ENCODE peak calls at places on chromosome X, in nine cellular contexts. One of them, this sample, is unnamed.

GRCh38 chrX:154602766-154603437 is 16.2 kb downstream of the CTAG1B start:
- DNase-seq in activated CD4-positive, alpha-beta T cell treated with anti-CD3 and anti-CD28 coated beads, Interleukin-2, amount 50 U/mL, for 1 hour: no peak
- DNase-seq in D341Med: no peak
- DNase-seq in endothelial cell: no peak
- DNase-seq in T-helper 2 cell: no peak
- DNase-seq in AG20443: no peak
- DNase-seq in stimulated activated CD8-positive, alpha-beta memory T cell treated with anti-CD3 and anti-CD28 coated beads, Interleukin-7, amount 100 ng/mL, for 24 hours: no peak
- DNase-seq in Karpas-422: peak
- DNase-seq in mesendoderm: no peak
- DNase-seq in this sample: no peak

GRCh38 chrX:10579018-10579752 is 41.2 kb downstream of the MID1 start:
- DNase-seq in activated CD4-positive, alpha-beta T cell treated with anti-CD3 and anti-CD28 coated beads, Interleukin-2, amount 50 U/mL, for 1 hour: no peak
- DNase-seq in D341Med: no peak
- DNase-seq in endothelial cell: no peak
- DNase-seq in T-helper 2 cell: no peak
- DNase-seq in AG20443: peak
- DNase-seq in stimulated activated CD8-positive, alpha-beta memory T cell treated with anti-CD3 and anti-CD28 coated beads, Interleukin-7, amount 100 ng/mL, for 24 hours: no peak
- DNase-seq in Karpas-422: no peak
- DNase-seq in mesendoderm: peak
- DNase-seq in this sample: no peak

GRCh38 chrX:34638116-34638515 is 19.0 kb downstream of the TMEM47 start:
- DNase-seq in activated CD4-positive, alpha-beta T cell treated with anti-CD3 and anti-CD28 coated beads, Interleukin-2, amount 50 U/mL, for 1 hour: no peak
- DNase-seq in D341Med: no peak
- DNase-seq in endothelial cell: peak
- DNase-seq in T-helper 2 cell: no peak
- DNase-seq in AG20443: peak
- DNase-seq in stimulated activated CD8-positive, alpha-beta memory T cell treated with anti-CD3 and anti-CD28 coated beads, Interleukin-7, amount 100 ng/mL, for 24 hours: no peak
- DNase-seq in Karpas-422: peak
- DNase-seq in mesendoderm: peak
- DNase-seq in this sample: no peak

GRCh38 chrX:119726900-119727555 is 31.4 kb upstream of the SOWAHD start:
- DNase-seq in activated CD4-positive, alpha-beta T cell treated with anti-CD3 and anti-CD28 coated beads, Interleukin-2, amount 50 U/mL, for 1 hour: peak
- DNase-seq in D341Med: no peak
- DNase-seq in endothelial cell: no peak
- DNase-seq in T-helper 2 cell: no peak
- DNase-seq in AG20443: peak
- DNase-seq in stimulated activated CD8-positive, alpha-beta memory T cell treated with anti-CD3 and anti-CD28 coated beads, Interleukin-7, amount 100 ng/mL, for 24 hours: no peak
- DNase-seq in Karpas-422: peak
- DNase-seq in mesendoderm: peak
- DNase-seq in this sample: no peak

GRCh38 chrX:15107367-15107988 is 162.4 kb downstream of the ASB9 start:
- DNase-seq in activated CD4-positive, alpha-beta T cell treated with anti-CD3 and anti-CD28 coated beads, Interleukin-2, amount 50 U/mL, for 1 hour: no peak
- DNase-seq in D341Med: no peak
- DNase-seq in endothelial cell: no peak
- DNase-seq in T-helper 2 cell: no peak
- DNase-seq in AG20443: no peak
- DNase-seq in stimulated activated CD8-positive, alpha-beta memory T cell treated with anti-CD3 and anti-CD28 coated beads, Interleukin-7, amount 100 ng/mL, for 24 hours: no peak
- DNase-seq in Karpas-422: peak
- DNase-seq in mesendoderm: peak
- DNase-seq in this sample: no peak

GRCh38 chrX:50799531-50799961 is 14.4 kb downstream of the SHROOM4 start:
- DNase-seq in activated CD4-positive, alpha-beta T cell treated with anti-CD3 and anti-CD28 coated beads, Interleukin-2, amount 50 U/mL, for 1 hour: no peak
- DNase-seq in D341Med: no peak
- DNase-seq in endothelial cell: no peak
- DNase-seq in T-helper 2 cell: no peak
- DNase-seq in AG20443: peak
- DNase-seq in stimulated activated CD8-positive, alpha-beta memory T cell treated with anti-CD3 and anti-CD28 coated beads, Interleukin-7, amount 100 ng/mL, for 24 hours: no peak
- DNase-seq in Karpas-422: no peak
- DNase-seq in mesendoderm: no peak
- DNase-seq in this sample: no peak

GRCh38 chrX:26783512-26784225 is 567.7 kb downstream of the MAGEB5 start:
- DNase-seq in activated CD4-positive, alpha-beta T cell treated with anti-CD3 and anti-CD28 coated beads, Interleukin-2, amount 50 U/mL, for 1 hour: no peak
- DNase-seq in D341Med: peak
- DNase-seq in endothelial cell: no peak
- DNase-seq in T-helper 2 cell: no peak
- DNase-seq in AG20443: peak
- DNase-seq in stimulated activated CD8-positive, alpha-beta memory T cell treated with anti-CD3 and anti-CD28 coated beads, Interleukin-7, amount 100 ng/mL, for 24 hours: no peak
- DNase-seq in Karpas-422: peak
- DNase-seq in mesendoderm: peak
- DNase-seq in this sample: no peak

GRCh38 chrX:44003975-44004374 is 30.8 kb upstream of the NDP start:
- DNase-seq in activated CD4-positive, alpha-beta T cell treated with anti-CD3 and anti-CD28 coated beads, Interleukin-2, amount 50 U/mL, for 1 hour: no peak
- DNase-seq in D341Med: no peak
- DNase-seq in endothelial cell: no peak
- DNase-seq in T-helper 2 cell: no peak
- DNase-seq in AG20443: peak
- DNase-seq in stimulated activated CD8-positive, alpha-beta memory T cell treated with anti-CD3 and anti-CD28 coated beads, Interleukin-7, amount 100 ng/mL, for 24 hours: no peak
- DNase-seq in Karpas-422: no peak
- DNase-seq in mesendoderm: no peak
- DNase-seq in this sample: no peak

GRCh38 chrX:151999813-152000212 is 25.3 kb upstream of the GABRE start:
- DNase-seq in activated CD4-positive, alpha-beta T cell treated with anti-CD3 and anti-CD28 coated beads, Interleukin-2, amount 50 U/mL, for 1 hour: no peak
- DNase-seq in D341Med: no peak
- DNase-seq in endothelial cell: no peak
- DNase-seq in T-helper 2 cell: no peak
- DNase-seq in AG20443: no peak
- DNase-seq in stimulated activated CD8-positive, alpha-beta memory T cell treated with anti-CD3 and anti-CD28 coated beads, Interleukin-7, amount 100 ng/mL, for 24 hours: no peak
- DNase-seq in Karpas-422: no peak
- DNase-seq in mesendoderm: no peak
- DNase-seq in this sample: no peak

GRCh38 chrX:132877954-132878536 is 80.4 kb downstream of the HS6ST2 start:
- DNase-seq in activated CD4-positive, alpha-beta T cell treated with anti-CD3 and anti-CD28 coated beads, Interleukin-2, amount 50 U/mL, for 1 hour: no peak
- DNase-seq in D341Med: peak
- DNase-seq in endothelial cell: peak
- DNase-seq in T-helper 2 cell: no peak
- DNase-seq in AG20443: no peak
- DNase-seq in stimulated activated CD8-positive, alpha-beta memory T cell treated with anti-CD3 and anti-CD28 coated beads, Interleukin-7, amount 100 ng/mL, for 24 hours: no peak
- DNase-seq in Karpas-422: no peak
- DNase-seq in mesendoderm: peak
- DNase-seq in this sample: no peak

GRCh38 chrX:152904151-152905080 is 6.5 kb downstream of the ZNF185 start:
- DNase-seq in activated CD4-positive, alpha-beta T cell treated with anti-CD3 and anti-CD28 coated beads, Interleukin-2, amount 50 U/mL, for 1 hour: peak
- DNase-seq in D341Med: peak
- DNase-seq in endothelial cell: peak
- DNase-seq in T-helper 2 cell: peak
- DNase-seq in AG20443: peak
- DNase-seq in stimulated activated CD8-positive, alpha-beta memory T cell treated with anti-CD3 and anti-CD28 coated beads, Interleukin-7, amount 100 ng/mL, for 24 hours: peak
- DNase-seq in Karpas-422: peak
- DNase-seq in mesendoderm: peak
- DNase-seq in this sample: no peak

GRCh38 chrX:16870861-16871584 is 861 bp upstream of the RBBP7 start:
- DNase-seq in activated CD4-positive, alpha-beta T cell treated with anti-CD3 and anti-CD28 coated beads, Interleukin-2, amount 50 U/mL, for 1 hour: peak
- DNase-seq in D341Med: no peak
- DNase-seq in endothelial cell: peak
- DNase-seq in T-helper 2 cell: no peak
- DNase-seq in AG20443: no peak
- DNase-seq in stimulated activated CD8-positive, alpha-beta memory T cell treated with anti-CD3 and anti-CD28 coated beads, Interleukin-7, amount 100 ng/mL, for 24 hours: no peak
- DNase-seq in Karpas-422: peak
- DNase-seq in mesendoderm: peak
- DNase-seq in this sample: no peak

GRCh38 chrX:42943051-42943450 is 165.1 kb upstream of the PPP1R2C start:
- DNase-seq in activated CD4-positive, alpha-beta T cell treated with anti-CD3 and anti-CD28 coated beads, Interleukin-2, amount 50 U/mL, for 1 hour: no peak
- DNase-seq in D341Med: no peak
- DNase-seq in endothelial cell: no peak
- DNase-seq in T-helper 2 cell: no peak
- DNase-seq in AG20443: no peak
- DNase-seq in stimulated activated CD8-positive, alpha-beta memory T cell treated with anti-CD3 and anti-CD28 coated beads, Interleukin-7, amount 100 ng/mL, for 24 hours: no peak
- DNase-seq in Karpas-422: no peak
- DNase-seq in mesendoderm: no peak
- DNase-seq in this sample: no peak

GRCh38 chrX:155022587-155022986 is at the start of gene F8:
- DNase-seq in activated CD4-positive, alpha-beta T cell treated with anti-CD3 and anti-CD28 coated beads, Interleukin-2, amount 50 U/mL, for 1 hour: no peak
- DNase-seq in D341Med: no peak
- DNase-seq in endothelial cell: no peak
- DNase-seq in T-helper 2 cell: no peak
- DNase-seq in AG20443: no peak
- DNase-seq in stimulated activated CD8-positive, alpha-beta memory T cell treated with anti-CD3 and anti-CD28 coated beads, Interleukin-7, amount 100 ng/mL, for 24 hours: no peak
- DNase-seq in Karpas-422: no peak
- DNase-seq in mesendoderm: no peak
- DNase-seq in this sample: no peak

GRCh38 chrX:64976673-64977040 is 407 bp upstream of the ZC4H2 start:
- DNase-seq in activated CD4-positive, alpha-beta T cell treated with anti-CD3 and anti-CD28 coated beads, Interleukin-2, amount 50 U/mL, for 1 hour: no peak
- DNase-seq in D341Med: no peak
- DNase-seq in endothelial cell: no peak
- DNase-seq in T-helper 2 cell: no peak
- DNase-seq in AG20443: no peak
- DNase-seq in stimulated activated CD8-positive, alpha-beta memory T cell treated with anti-CD3 and anti-CD28 coated beads, Interleukin-7, amount 100 ng/mL, for 24 hours: no peak
- DNase-seq in Karpas-422: no peak
- DNase-seq in mesendoderm: peak
- DNase-seq in this sample: no peak

GRCh38 chrX:134546187-134546586 is 86.2 kb downstream of the HPRT1 start:
- DNase-seq in activated CD4-positive, alpha-beta T cell treated with anti-CD3 and anti-CD28 coated beads, Interleukin-2, amount 50 U/mL, for 1 hour: no peak
- DNase-seq in D341Med: no peak
- DNase-seq in endothelial cell: no peak
- DNase-seq in T-helper 2 cell: no peak
- DNase-seq in AG20443: no peak
- DNase-seq in stimulated activated CD8-positive, alpha-beta memory T cell treated with anti-CD3 and anti-CD28 coated beads, Interleukin-7, amount 100 ng/mL, for 24 hours: no peak
- DNase-seq in Karpas-422: no peak
- DNase-seq in mesendoderm: no peak
- DNase-seq in this sample: no peak

GRCh38 chrX:7582191-7582590 is 260.8 kb upstream of the VCX start:
- DNase-seq in activated CD4-positive, alpha-beta T cell treated with anti-CD3 and anti-CD28 coated beads, Interleukin-2, amount 50 U/mL, for 1 hour: no peak
- DNase-seq in D341Med: no peak
- DNase-seq in endothelial cell: no peak
- DNase-seq in T-helper 2 cell: no peak
- DNase-seq in AG20443: no peak
- DNase-seq in stimulated activated CD8-positive, alpha-beta memory T cell treated with anti-CD3 and anti-CD28 coated beads, Interleukin-7, amount 100 ng/mL, for 24 hours: no peak
- DNase-seq in Karpas-422: no peak
- DNase-seq in mesendoderm: no peak
- DNase-seq in this sample: no peak

GRCh38 chrX:134619838-134620237 is 38.4 kb downstream of the PLAC1 start:
- DNase-seq in activated CD4-positive, alpha-beta T cell treated with anti-CD3 and anti-CD28 coated beads, Interleukin-2, amount 50 U/mL, for 1 hour: no peak
- DNase-seq in D341Med: no peak
- DNase-seq in endothelial cell: no peak
- DNase-seq in T-helper 2 cell: no peak
- DNase-seq in AG20443: no peak
- DNase-seq in stimulated activated CD8-positive, alpha-beta memory T cell treated with anti-CD3 and anti-CD28 coated beads, Interleukin-7, amount 100 ng/mL, for 24 hours: no peak
- DNase-seq in Karpas-422: no peak
- DNase-seq in mesendoderm: no peak
- DNase-seq in this sample: no peak

GRCh38 chrX:85203461-85203970 is 40.1 kb downstream of the SATL1 start:
- DNase-seq in activated CD4-positive, alpha-beta T cell treated with anti-CD3 and anti-CD28 coated beads, Interleukin-2, amount 50 U/mL, for 1 hour: no peak
- DNase-seq in D341Med: no peak
- DNase-seq in endothelial cell: no peak
- DNase-seq in T-helper 2 cell: no peak
- DNase-seq in AG20443: no peak
- DNase-seq in stimulated activated CD8-positive, alpha-beta memory T cell treated with anti-CD3 and anti-CD28 coated beads, Interleukin-7, amount 100 ng/mL, for 24 hours: no peak
- DNase-seq in Karpas-422: no peak
- DNase-seq in mesendoderm: no peak
- DNase-seq in this sample: no peak

GRCh38 chrX:10681167-10681566 is 60.8 kb upstream of the MID1 start:
- DNase-seq in activated CD4-positive, alpha-beta T cell treated with anti-CD3 and anti-CD28 coated beads, Interleukin-2, amount 50 U/mL, for 1 hour: no peak
- DNase-seq in D341Med: no peak
- DNase-seq in endothelial cell: no peak
- DNase-seq in T-helper 2 cell: no peak
- DNase-seq in AG20443: no peak
- DNase-seq in stimulated activated CD8-positive, alpha-beta memory T cell treated with anti-CD3 and anti-CD28 coated beads, Interleukin-7, amount 100 ng/mL, for 24 hours: no peak
- DNase-seq in Karpas-422: no peak
- DNase-seq in mesendoderm: no peak
- DNase-seq in this sample: no peak

GRCh38 chrX:148612431-148612830 is 112.0 kb downstream of the AFF2 start:
- DNase-seq in activated CD4-positive, alpha-beta T cell treated with anti-CD3 and anti-CD28 coated beads, Interleukin-2, amount 50 U/mL, for 1 hour: no peak
- DNase-seq in D341Med: no peak
- DNase-seq in endothelial cell: no peak
- DNase-seq in T-helper 2 cell: no peak
- DNase-seq in AG20443: no peak
- DNase-seq in stimulated activated CD8-positive, alpha-beta memory T cell treated with anti-CD3 and anti-CD28 coated beads, Interleukin-7, amount 100 ng/mL, for 24 hours: no peak
- DNase-seq in Karpas-422: no peak
- DNase-seq in mesendoderm: no peak
- DNase-seq in this sample: no peak

GRCh38 chrX:155718964-155719586 is 106.3 kb upstream of the TMLHE start:
- DNase-seq in activated CD4-positive, alpha-beta T cell treated with anti-CD3 and anti-CD28 coated beads, Interleukin-2, amount 50 U/mL, for 1 hour: no peak
- DNase-seq in D341Med: no peak
- DNase-seq in endothelial cell: no peak
- DNase-seq in T-helper 2 cell: no peak
- DNase-seq in AG20443: peak
- DNase-seq in stimulated activated CD8-positive, alpha-beta memory T cell treated with anti-CD3 and anti-CD28 coated beads, Interleukin-7, amount 100 ng/mL, for 24 hours: no peak
- DNase-seq in Karpas-422: no peak
- DNase-seq in mesendoderm: no peak
- DNase-seq in this sample: no peak

GRCh38 chrX:23494741-23495140 is 160.1 kb downstream of the PTCHD1 start:
- DNase-seq in activated CD4-positive, alpha-beta T cell treated with anti-CD3 and anti-CD28 coated beads, Interleukin-2, amount 50 U/mL, for 1 hour: no peak
- DNase-seq in D341Med: no peak
- DNase-seq in endothelial cell: no peak
- DNase-seq in T-helper 2 cell: no peak
- DNase-seq in AG20443: no peak
- DNase-seq in stimulated activated CD8-positive, alpha-beta memory T cell treated with anti-CD3 and anti-CD28 coated beads, Interleukin-7, amount 100 ng/mL, for 24 hours: no peak
- DNase-seq in Karpas-422: peak
- DNase-seq in mesendoderm: no peak
- DNase-seq in this sample: no peak

This sample was measured in B cell.